ENCODE peak calls at places on chromosomes 4 and X, in seven cellular contexts. H is endodermal cell, E is right atrium auricular region, L is HL-60, Q is trophoblast cell, D is left ventricle myocardium inferior, X is cardiac muscle cell. N is an unnamed sample.

GRCh38 chrX:27599928-27600327 is 9.8 kb downstream of the DCAF8L2 start:
- DNase-seq in E (no peak), H (no peak), D (no peak), L (no peak), X (peak; percentile 56), Q (no peak), N (no peak)

GRCh38 chr4:145734576-145735329 is 54.8 kb downstream of the C4orf51 start:
- DNase-seq in Q (peak; percentile 94), X (peak; percentile 98), E (peak; percentile 90), L (no peak), D (no peak), H (peak; percentile 71), N (peak; percentile 98)

GRCh38 chr4:5919044-5919443 is 26.2 kb upstream of the CRMP1 start:
- DNase-seq in L (no peak), X (no peak), Q (no peak), E (no peak), H (no peak), D (no peak), N (no peak)

GRCh38 chrX:140163376-140164159 is 198.2 kb upstream of the CXorf66 start:
- DNase-seq in E (no peak), L (no peak), H (no peak), D (no peak), X (peak; percentile 7), Q (no peak), N (no peak)

GRCh38 chrX:1391370-1391706 is 575 bp downstream of the SLC25A6 start:
- DNase-seq in Q (peak; percentile 90), D (no peak), X (no peak), L (peak; percentile 69), E (no peak), H (peak; percentile 94), N (no peak)

GRCh38 chr4:169440446-169440845 is 169.7 kb upstream of the SH3RF1 start:
- DNase-seq in E (no peak), Q (no peak), D (no peak), H (no peak), L (no peak), X (no peak), N (no peak)

GRCh38 chrX:97597954-97598353 is 714.2 kb downstream of the RPA4 start:
- DNase-seq in H (peak; percentile 73), D (no peak), L (no peak), Q (no peak), E (no peak), X (no peak), N (no peak)

GRCh38 chr4:122453384-122454000 is 3.0 kb downstream of the IL2 start:
- DNase-seq in L (no peak), D (no peak), H (no peak), Q (no peak), E (no peak), X (no peak), N (no peak)

GRCh38 chr4:24244663-24245519 is 339.5 kb downstream of the DHX15 start:
- DNase-seq in L (no peak), Q (peak; percentile 62), D (peak; percentile 67), E (peak; percentile 80), X (peak; percentile 24), H (no peak), N (no peak)

GRCh38 chr4:115596265-115597001 is 483.0 kb upstream of the NDST4 start:
- DNase-seq in H (peak; percentile 48), E (no peak), D (no peak), L (no peak), Q (no peak), X (no peak), N (no peak)

GRCh38 chr4:142493255-142493976 is 352.7 kb downstream of the INPP4B start:
- DNase-seq in H (peak; percentile 47), X (peak; percentile 6), Q (no peak), L (no peak), E (no peak), D (no peak), N (no peak)

GRCh38 chr4:140609548-140610425 is 41.0 kb upstream of the UCP1 start:
- DNase-seq in Q (no peak), L (no peak), X (peak; percentile 64), D (no peak), E (no peak), H (no peak), N (no peak)

GRCh38 chr4:152773322-152773721 is 6.2 kb downstream of the TIGD4 start:
- DNase-seq in L (no peak), H (no peak), D (no peak), Q (no peak), X (no peak), E (no peak), N (no peak)

GRCh38 chr4:3461515-3462291 is 1.4 kb upstream of the DOK7 start:
- DNase-seq in D (peak; percentile 83), Q (no peak), H (no peak), E (no peak), L (no peak), X (peak; percentile 25), N (no peak)

GRCh38 chr4:185005209-185005819 is 13.0 kb upstream of the HELT start:
- DNase-seq in H (peak; percentile 94), E (peak; percentile 81), L (no peak), D (peak; percentile 82), Q (peak; percentile 82), X (peak; percentile 83), N (peak; percentile 8)

GRCh38 chr4:99572527-99573240 is 1.9 kb upstream of the MTTP start:
- DNase-seq in Q (no peak), H (no peak), L (no peak), D (no peak), X (no peak), E (no peak), N (no peak)

GRCh38 chr4:25095756-25096552 is 64.3 kb downstream of the SEPSECS start:
- DNase-seq in E (no peak), Q (peak; percentile 87), X (peak; percentile 53), H (peak; percentile 47), D (no peak), L (no peak), N (no peak)

GRCh38 chr4:150145090-150145949 is 67.1 kb downstream of the DCLK2 start:
- DNase-seq in D (no peak), Q (no peak), L (no peak), X (no peak), E (no peak), H (peak; percentile 77), N (no peak)

GRCh38 chr4:58163172-58163571 is 1053.0 kb upstream of the IGFBP7 start:
- DNase-seq in Q (no peak), E (no peak), D (no peak), X (no peak), H (no peak), L (no peak), N (no peak)

GRCh38 chr4:48193096-48193836 is 59.2 kb upstream of the TXK start:
- DNase-seq in D (no peak), X (no peak), L (no peak), Q (peak; percentile 12), H (no peak), E (no peak), N (no peak)

GRCh38 chrX:115449742-115450141 is 111.2 kb upstream of the PLS3 start:
- DNase-seq in D (peak; percentile 53), E (peak; percentile 64), L (no peak), X (peak; percentile 82), Q (no peak), H (no peak), N (no peak)

GRCh38 chr4:3679851-3680311 is 86.3 kb upstream of the ADRA2C start:
- DNase-seq in Q (no peak), X (no peak), D (no peak), L (no peak), H (peak; percentile 48), E (no peak), N (no peak)

GRCh38 chrX:103613362-103613761 is 5.6 kb downstream of the TCEAL3 start:
- DNase-seq in Q (no peak), D (no peak), L (no peak), H (no peak), X (no peak), E (no peak), N (no peak)

GRCh38 chr4:40395908-40396806 is 61.0 kb downstream of the CHRNA9 start:
- DNase-seq in D (peak; percentile 67), X (peak; percentile 79), E (no peak), Q (no peak), H (peak; percentile 55), L (no peak), N (no peak)

GRCh38 chr4:127788517-127788916 is 6.4 kb downstream of the HSPA4L start:
- DNase-seq in H (peak; percentile 45), L (no peak), Q (no peak), E (no peak), X (peak; percentile 3), D (no peak), N (no peak)

GRCh38 chr4:186264660-186265059 is 1.3 kb upstream of the F11 start:
- DNase-seq in D (no peak), Q (no peak), H (no peak), L (peak; percentile 12), E (no peak), X (no peak), N (no peak)
- H3K27ac ChIP-seq in D (no peak overlapping the region), Q (no peak overlapping the region), H (no peak overlapping the region), L (no peak overlapping the region), E (no peak overlapping the region), X (no peak overlapping the region), N (no peak overlapping the region)

GRCh38 chr4:113759696-113760093 is 1.8 kb downstream of the CAMK2D start:
- DNase-seq in L (no peak), X (no peak), Q (no peak), H (no peak), D (no peak), E (no peak), N (no peak)

GRCh38 chr4:113757486-113757885 is 4.1 kb downstream of the CAMK2D start:
- DNase-seq in Q (no peak), H (no peak), E (no peak), D (no peak), X (no peak), L (no peak), N (no peak)

GRCh38 chr4:113760094-113760851 is 1.3 kb downstream of the CAMK2D start:
- DNase-seq in X (peak; percentile 66), E (no peak), L (no peak), Q (no peak), D (peak; percentile 33), H (peak; percentile 63), N (no peak)

GRCh38 chr4:113758361-113758760 is 3.2 kb downstream of the CAMK2D start:
- DNase-seq in D (no peak), H (no peak), X (peak; percentile 63), Q (no peak), E (no peak), L (no peak), N (no peak)

DNA sequence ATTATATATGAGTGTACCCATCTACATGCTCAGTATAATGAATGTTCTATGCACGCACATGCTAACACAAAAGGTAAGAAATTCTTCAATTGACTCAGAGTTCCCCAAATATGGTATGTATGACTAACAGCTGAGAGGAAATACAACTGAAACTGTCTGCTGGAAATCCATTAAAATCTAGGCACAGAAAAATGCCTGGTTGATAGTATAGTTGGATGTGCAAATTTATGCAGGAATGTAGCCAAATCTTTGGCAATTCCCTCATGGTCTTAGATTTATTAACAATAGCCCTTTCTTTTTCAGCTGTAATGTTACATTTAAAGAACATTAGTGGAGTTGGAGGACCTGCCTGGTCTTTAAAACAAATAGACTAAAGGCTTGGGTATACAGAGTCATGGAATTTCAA is 5.5 kb downstream of the CAMK2D start:
- DNase-seq in D (no peak), E (no peak), Q (no peak), H (no peak), L (no peak), X (peak; percentile 85), N (no peak)
- H3K27ac ChIP-seq in D (peak overlapping the region; percentile 16), E (peak overlapping the region; percentile 1), Q (no peak overlapping the region), H (peak overlapping the region; percentile 51), L (no peak overlapping the region), X (no peak overlapping the region), N (no peak overlapping the region)

GRCh38 chrX:19698125-19698524 is 182.8 kb upstream of the MAP3K15 start:
- DNase-seq in Q (no peak), D (peak; percentile 18), H (no peak), L (no peak), X (peak; percentile 60), E (no peak), N (no peak)
- H3K27ac ChIP-seq in Q (no peak overlapping the region), D (no peak overlapping the region), H (no peak overlapping the region), L (no peak overlapping the region), X (no peak overlapping the region), E (no peak overlapping the region), N (peak overlapping the region; percentile 68)

GRCh38 chr4:107219681-107220080 is 183.6 kb upstream of the DKK2 start:
- DNase-seq in E (no peak), Q (no peak), X (peak; percentile 3), H (no peak), D (no peak), L (no peak), N (no peak)
- H3K27ac ChIP-seq in E (no peak overlapping the region), Q (no peak overlapping the region), X (no peak overlapping the region), H (no peak overlapping the region), D (no peak overlapping the region), L (no peak overlapping the region), N (no peak overlapping the region)

N was measured in epithelial cell of prostate.